ENCODE peak calls at places on chromosome X, in ten cellular contexts. S, O, V, Z, T, I, L, B, F and A are unnamed samples.

GRCh38 chrX:133574716-133575115 is 159.4 kb upstream of the GPC4 start:
- DNase-seq in S (no peak), O (peak), V (no peak), Z (no peak), T (no peak), I (peak), L (no peak), B (no peak), F (no peak), A (no peak)

GRCh38 chrX:17547658-17548057 is 172.7 kb downstream of the NHS start:
- DNase-seq in S (no peak), O (peak), V (no peak), Z (peak), T (no peak), I (peak), L (peak), B (no peak), F (peak), A (no peak)

GRCh38 chrX:104427693-104428092 is 138.3 kb upstream of the IL1RAPL2 start:
- DNase-seq in S (no peak), O (no peak), V (no peak), Z (no peak), T (no peak), I (no peak), L (no peak), B (no peak), F (no peak), A (no peak)

GRCh38 chrX:16573781-16574180 is 76.2 kb upstream of the S100G start:
- DNase-seq in S (no peak), O (no peak), V (no peak), Z (no peak), T (no peak), I (peak), L (no peak), B (no peak), F (no peak), A (no peak)

GRCh38 chrX:87900320-87900908 is 382.8 kb downstream of the KLHL4 start:
- DNase-seq in S (no peak), O (no peak), V (peak), Z (no peak), T (no peak), I (peak), L (no peak), B (no peak), F (peak), A (no peak)

GRCh38 chrX:47327902-47328301 is 42.5 kb upstream of the ZNF157 start:
- DNase-seq in S (no peak), O (no peak), V (no peak), Z (no peak), T (no peak), I (no peak), L (no peak), B (no peak), F (no peak), A (no peak)

GRCh38 chrX:9703406-9703805 is 62.2 kb downstream of the GPR143 start:
- DNase-seq in S (no peak), O (no peak), V (no peak), Z (no peak), T (no peak), I (no peak), L (no peak), B (no peak), F (no peak), A (no peak)

GRCh38 chrX:119801253-119802221 is 10.1 kb upstream of the RPL39 start:
- DNase-seq in S (no peak), O (no peak), V (no peak), Z (no peak), T (no peak), I (no peak), L (no peak), B (no peak), F (no peak), A (no peak)

GRCh38 chrX:153972368-153973126 is at the start of gene TMEM187:
- DNase-seq in S (peak), O (peak), V (peak), Z (peak), T (peak), I (peak), L (peak), B (peak), F (peak), A (peak)

GRCh38 chrX:49878834-49879655 is at the start of gene USP27X:
- DNase-seq in S (peak), O (peak), V (peak), Z (peak), T (peak), I (peak), L (peak), B (peak), F (peak), A (no peak)

GRCh38 chrX:31670245-31670644 is 598.4 kb upstream of the FTHL17 start:
- DNase-seq in S (no peak), O (no peak), V (no peak), Z (no peak), T (no peak), I (no peak), L (no peak), B (no peak), F (no peak), A (no peak)

GRCh38 chrX:68936608-68937007 is 107.8 kb downstream of the EFNB1 start:
- DNase-seq in S (no peak), O (peak), V (no peak), Z (no peak), T (no peak), I (peak), L (no peak), B (peak), F (no peak), A (no peak)

GRCh38 chrX:74349387-74349786 is 45.4 kb downstream of the ZCCHC13 start:
- DNase-seq in S (no peak), O (no peak), V (no peak), Z (no peak), T (no peak), I (peak), L (no peak), B (no peak), F (no peak), A (no peak)

GRCh38 chrX:44975666-44976263 is 102.8 kb downstream of the KDM6A start:
- DNase-seq in S (no peak), O (no peak), V (no peak), Z (no peak), T (no peak), I (no peak), L (no peak), B (no peak), F (no peak), A (no peak)

GRCh38 chrX:110853610-110854009 is 58.0 kb upstream of the CHRDL1 start:
- DNase-seq in S (no peak), O (no peak), V (peak), Z (peak), T (no peak), I (peak), L (no peak), B (peak), F (peak), A (no peak)

GRCh38 chrX:68238568-68238967 is 194.7 kb downstream of the OPHN1 start:
- DNase-seq in S (no peak), O (no peak), V (peak), Z (no peak), T (no peak), I (no peak), L (no peak), B (no peak), F (peak), A (no peak)